ENCODE peak calls at places on chromosomes 16 and 17, in four cellular contexts. One of them, this sample, is unnamed.

GRCh38 chr17:10013360-10014112 is 108.5 kb upstream of the RCVRN start:
- DNase-seq in HepG2: no peak
- DNase-seq in H1: no peak
- DNase-seq in GM12878: peak; percentile 61
- DNase-seq in this sample: no peak

GRCh38 chr17:53722407-53722806 is 100.3 kb upstream of the KIF2B start:
- DNase-seq in HepG2: no peak
- DNase-seq in H1: peak; percentile 21
- DNase-seq in GM12878: no peak
- DNase-seq in this sample: no peak

GRCh38 chr16:71537643-71538042 is 11.4 kb downstream of the CHST4 start:
- DNase-seq in HepG2: peak; percentile 66
- DNase-seq in H1: no peak
- DNase-seq in GM12878: peak; percentile 21
- DNase-seq in this sample: peak; percentile 55

GRCh38 chr17:74244543-74244942 is 29.5 kb upstream of the DNAI2 start:
- DNase-seq in HepG2: no peak
- DNase-seq in H1: no peak
- DNase-seq in GM12878: no peak
- DNase-seq in this sample: no peak

GRCh38 chr17:61366076-61366714 is 33.4 kb upstream of the TBX2 start:
- DNase-seq in HepG2: no peak
- DNase-seq in H1: no peak
- DNase-seq in GM12878: no peak
- DNase-seq in this sample: no peak

GRCh38 chr17:73874008-73874407 is 229.8 kb upstream of the SDK2 start:
- DNase-seq in HepG2: no peak
- DNase-seq in H1: no peak
- DNase-seq in GM12878: peak; percentile 27
- DNase-seq in this sample: no peak

GRCh38 chr17:3002538-3003301 is 60.7 kb downstream of the OR1D5 start:
- DNase-seq in HepG2: no peak
- DNase-seq in H1: no peak
- DNase-seq in GM12878: peak; percentile 86
- DNase-seq in this sample: no peak

GRCh38 chr16:5025171-5025632 is 8.5 kb downstream of the NAGPA start:
- DNase-seq in HepG2: no peak
- DNase-seq in H1: peak; percentile 39
- DNase-seq in GM12878: no peak
- DNase-seq in this sample: peak; percentile 50

GRCh38 chr16:19691161-19691850 is 26.7 kb downstream of the KNOP1 start:
- DNase-seq in HepG2: no peak
- DNase-seq in H1: no peak
- DNase-seq in GM12878: no peak
- DNase-seq in this sample: no peak

GRCh38 chr17:82333279-82334171 is at the start of gene SECTM1:
- DNase-seq in HepG2: no peak
- DNase-seq in H1: no peak
- DNase-seq in GM12878: no peak
- DNase-seq in this sample: no peak

GRCh38 chr16:13316008-13316407 is 414.6 kb downstream of the SHISA9 start:
- DNase-seq in HepG2: no peak
- DNase-seq in H1: no peak
- DNase-seq in GM12878: no peak
- DNase-seq in this sample: no peak

GRCh38 chr16:13021996-13022395 is 120.6 kb downstream of the SHISA9 start:
- DNase-seq in HepG2: no peak
- DNase-seq in H1: no peak
- DNase-seq in GM12878: no peak
- DNase-seq in this sample: no peak

GRCh38 chr17:12114686-12115418 is 94.2 kb downstream of the MAP2K4 start:
- DNase-seq in HepG2: no peak
- DNase-seq in H1: no peak
- DNase-seq in GM12878: no peak
- DNase-seq in this sample: no peak

GRCh38 chr17:49676276-49676868 is 1.5 kb downstream of the SPOP start:
- DNase-seq in HepG2: no peak
- DNase-seq in H1: no peak
- DNase-seq in GM12878: peak; percentile 85
- DNase-seq in this sample: no peak

GRCh38 chr17:46984892-46985291 is 5.8 kb upstream of the RPRML start:
- DNase-seq in HepG2: peak; percentile 49
- DNase-seq in H1: no peak
- DNase-seq in GM12878: no peak
- DNase-seq in this sample: no peak

GRCh38 chr16:88533945-88534641 is 36.1 kb upstream of the ZC3H18 start:
- DNase-seq in HepG2: no peak
- DNase-seq in H1: peak; percentile 17
- DNase-seq in GM12878: no peak
- DNase-seq in this sample: peak; percentile 46

GRCh38 chr16:28059841-28060240 is 3.7 kb downstream of the GSG1L start:
- DNase-seq in HepG2: no peak
- DNase-seq in H1: no peak
- DNase-seq in GM12878: no peak
- DNase-seq in this sample: no peak

GRCh38 chr16:77660311-77660710 is 62.0 kb upstream of the NUDT7 start:
- DNase-seq in HepG2: peak; percentile 35
- DNase-seq in H1: no peak
- DNase-seq in GM12878: no peak
- DNase-seq in this sample: peak; percentile 57

GRCh38 chr17:42287305-42288077 is 807 bp upstream of the STAT5A start:
- DNase-seq in HepG2: no peak
- DNase-seq in H1: no peak
- DNase-seq in GM12878: peak; percentile 40
- DNase-seq in this sample: no peak

GRCh38 chr16:49544828-49545227 is 171.2 kb downstream of the C16orf78 start:
- DNase-seq in HepG2: no peak
- DNase-seq in H1: no peak
- DNase-seq in GM12878: no peak
- DNase-seq in this sample: no peak
- TF ChIP-seq SUZ12 in HepG2: no peak
- TF ChIP-seq SUZ12 in H1: no peak
- TF ChIP-seq SUZ12 in GM12878: no peak
- TF ChIP-seq SUZ12 in this sample: no peak

GRCh38 chr16:85461814-85462404 is 151.2 kb upstream of the GSE1 start:
- DNase-seq in HepG2: no peak
- DNase-seq in H1: no peak
- DNase-seq in GM12878: no peak
- DNase-seq in this sample: peak; percentile 81

GRCh38 chr16:85462405-85463227 is 150.5 kb upstream of the GSE1 start:
- DNase-seq in HepG2: no peak
- DNase-seq in H1: no peak
- DNase-seq in GM12878: no peak
- DNase-seq in this sample: no peak

GRCh38 chr16:85459529-85460251 is 153.4 kb upstream of the GSE1 start:
- DNase-seq in HepG2: no peak
- DNase-seq in H1: no peak
- DNase-seq in GM12878: no peak
- DNase-seq in this sample: no peak

GRCh38 chr16:85460252-85460982 is 152.7 kb upstream of the GSE1 start:
- DNase-seq in HepG2: no peak
- DNase-seq in H1: no peak
- DNase-seq in GM12878: no peak
- DNase-seq in this sample: peak; percentile 54

DNA sequence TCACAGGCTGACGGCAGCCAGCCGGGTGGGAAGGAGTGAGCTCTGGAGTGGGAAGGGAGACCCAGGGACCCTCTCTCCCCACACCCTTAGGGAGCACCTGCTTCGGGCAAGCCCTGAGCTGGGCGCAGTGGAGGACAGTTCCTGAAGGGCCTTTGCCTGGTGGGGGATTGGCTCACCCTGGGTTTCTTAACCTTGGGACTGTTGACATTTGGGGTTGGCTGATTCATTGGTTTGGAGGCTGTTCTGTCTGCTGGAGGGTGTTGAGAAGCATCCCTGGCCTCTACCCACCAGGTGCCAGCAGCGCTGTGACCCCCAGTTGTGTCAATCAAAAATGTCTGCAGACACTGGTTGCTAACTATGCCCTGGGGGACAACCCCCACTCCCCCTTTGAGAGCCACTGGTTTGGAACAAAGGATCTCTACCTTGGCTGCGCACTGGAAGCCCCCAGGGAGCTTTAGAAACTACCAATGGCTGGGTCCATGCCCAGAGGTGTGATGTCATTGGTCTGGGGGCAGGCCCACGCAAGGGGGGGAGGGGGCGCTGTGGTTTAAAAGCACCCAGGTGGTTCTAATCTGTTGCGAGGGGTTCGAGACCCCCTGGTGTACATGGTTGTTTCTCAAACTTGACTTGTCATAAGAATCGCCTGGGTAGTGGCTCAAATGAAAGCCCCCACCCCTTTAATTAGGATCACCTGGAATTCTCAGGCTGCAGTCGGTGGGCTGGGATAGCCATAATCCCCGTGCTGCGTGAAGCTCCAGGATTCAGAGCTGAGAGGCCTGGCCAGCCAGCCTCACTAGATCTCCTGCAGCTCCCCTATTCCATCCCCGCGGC is 151.9 kb upstream of the GSE1 start:
- DNase-seq in HepG2: peak; percentile 39
- DNase-seq in H1: no peak
- DNase-seq in GM12878: no peak
- DNase-seq in this sample: no peak
- H3K27me3 ChIP-seq in HepG2: peaks cover 30% of the 10 kb centered on the region
- H3K27me3 ChIP-seq in H1: peaks cover 43% of the 10 kb centered on the region
- H3K27me3 ChIP-seq in GM12878: peaks cover 19% of the 10 kb centered on the region
- H3K27me3 ChIP-seq in this sample: peaks cover 43% of the 10 kb centered on the region

GRCh38 chr16:1900452-1900774 is 17.8 kb downstream of the HS3ST6 start:
- DNase-seq in HepG2: no peak
- DNase-seq in H1: no peak
- DNase-seq in GM12878: no peak
- DNase-seq in this sample: no peak
- TF ChIP-seq YY1 in HepG2: no peak
- TF ChIP-seq YY1 in H1: no peak
- TF ChIP-seq YY1 in GM12878: no peak
- TF ChIP-seq YY1 in this sample: no peak

DNA sequence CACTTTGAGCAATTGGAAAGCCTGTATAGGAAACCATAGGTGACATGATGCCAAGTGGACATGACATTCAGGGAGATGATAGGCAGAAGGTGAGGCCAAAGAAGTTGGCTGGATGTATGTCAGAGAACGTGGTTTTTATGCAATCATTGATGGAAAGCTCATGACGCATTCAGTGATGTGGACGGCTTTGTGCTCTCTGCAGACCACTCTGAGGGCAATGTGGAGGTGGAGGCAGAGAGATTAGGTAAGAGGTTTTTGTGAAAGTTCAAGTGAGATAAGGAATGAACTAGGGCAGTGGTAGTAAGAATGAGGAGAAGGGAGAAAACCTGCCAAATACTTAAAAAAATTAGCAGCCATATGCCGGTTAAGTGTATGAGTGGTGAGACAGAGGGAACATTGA is 99.0 kb downstream of the PRKCA start:
- DNase-seq in HepG2: no peak
- DNase-seq in H1: no peak
- DNase-seq in GM12878: no peak
- DNase-seq in this sample: no peak
- TF ChIP-seq SUZ12 in HepG2: no peak
- TF ChIP-seq SUZ12 in H1: no peak
- TF ChIP-seq SUZ12 in GM12878: no peak
- TF ChIP-seq SUZ12 in this sample: no peak

GRCh38 chr17:925846-926245 is 53.7 kb downstream of the NXN start:
- DNase-seq in HepG2: no peak
- DNase-seq in H1: no peak
- DNase-seq in GM12878: no peak
- DNase-seq in this sample: no peak
- H3K27me3 ChIP-seq in HepG2: no peaks in the 10 kb centered on the region
- H3K27me3 ChIP-seq in H1: no peaks in the 10 kb centered on the region
- H3K27me3 ChIP-seq in GM12878: no peaks in the 10 kb centered on the region
- H3K27me3 ChIP-seq in this sample: no peaks in the 10 kb centered on the region

GRCh38 chr17:21678451-21679081 is 13.8 kb upstream of the KCNJ18 start:
- DNase-seq in HepG2: no peak
- DNase-seq in H1: no peak
- DNase-seq in GM12878: no peak
- DNase-seq in this sample: no peak
- TF ChIP-seq YY1 in HepG2: no peak
- TF ChIP-seq YY1 in H1: no peak
- TF ChIP-seq YY1 in GM12878: no peak
- TF ChIP-seq YY1 in this sample: no peak

DNA sequence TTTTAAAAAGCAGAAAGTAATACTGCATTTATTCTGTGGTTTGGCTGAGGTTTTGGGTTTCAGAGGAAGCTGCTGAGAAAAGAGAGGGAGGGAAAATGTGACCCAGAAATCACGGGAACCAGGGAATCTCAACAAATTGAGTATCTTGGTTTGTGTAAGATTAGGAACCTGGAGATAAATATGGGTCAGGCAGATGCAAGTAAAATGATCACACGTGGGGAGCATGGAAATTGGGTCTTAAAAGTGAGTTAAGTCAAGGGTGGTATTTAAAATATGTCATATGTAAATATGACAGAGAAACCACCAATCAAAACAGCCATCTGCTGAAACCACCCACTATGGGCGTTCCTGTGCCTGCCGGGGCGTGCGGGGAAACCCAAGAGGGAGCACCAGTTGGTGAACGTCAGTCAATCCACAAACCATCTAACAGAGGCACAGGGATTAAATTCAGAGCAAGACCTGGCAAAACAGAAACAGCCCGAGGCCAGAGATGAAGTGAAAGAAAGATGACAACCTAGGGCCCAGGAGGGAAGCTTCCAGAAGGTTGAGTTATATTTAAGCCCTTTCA is 33.4 kb downstream of the CDH13 start:
- DNase-seq in HepG2: no peak
- DNase-seq in H1: no peak
- DNase-seq in GM12878: no peak
- DNase-seq in this sample: no peak
- TF ChIP-seq SUZ12 in HepG2: no peak
- TF ChIP-seq SUZ12 in H1: no peak
- TF ChIP-seq SUZ12 in GM12878: no peak
- TF ChIP-seq SUZ12 in this sample: no peak